ENCODE peak calls at places on chromosomes 1 and 21, in ten cellular contexts. S is kidney, Y is heart left ventricle, H is fibroblast of lung, W is heart right ventricle, V is A673, O is uterus, D is Peyer's patch, J is ovary, K is small intestine. M is an unnamed sample.

GRCh38 chr1:110164951-110165350 is 14.7 kb downstream of the SLC6A17 start:
- DNase-seq in S (no peak), O (no peak), V (no peak), W (peak; percentile 35), Y (no peak), H (no peak), K (no peak), D (no peak), J (no peak), M (no peak)

GRCh38 chr1:110262846-110263631 is 52.9 kb downstream of the KCNC4 start:
- DNase-seq in K (no peak), J (no peak), W (no peak), S (no peak), H (no peak), Y (no peak), V (no peak), O (no peak), D (no peak), M (no peak)

GRCh38 chr1:23475641-23476040 is 8.3 kb downstream of the ASAP3 start:
- DNase-seq in H (no peak), K (no peak), O (no peak), J (no peak), S (no peak), D (no peak), W (no peak), Y (no peak), V (no peak), M (no peak)

GRCh38 chr1:65068202-65069011 is 79.6 kb upstream of the AK4 start:
- DNase-seq in H (peak; percentile 51), Y (no peak), V (no peak), K (peak; percentile 55), J (no peak), S (no peak), W (no peak), D (peak; percentile 40), O (no peak), M (no peak)

GRCh38 chr1:66395202-66396061 is 138.5 kb upstream of the SGIP1 start:
- DNase-seq in K (no peak), Y (no peak), D (no peak), S (no peak), O (no peak), V (no peak), J (no peak), W (no peak), H (no peak), M (no peak)

GRCh38 chr1:8120693-8121260 is 94.7 kb upstream of the ERRFI1 start:
- DNase-seq in S (no peak), W (no peak), V (no peak), O (no peak), H (no peak), K (no peak), J (no peak), Y (no peak), D (no peak), M (no peak)

GRCh38 chr1:7503691-7504437 is 267.2 kb upstream of the VAMP3 start:
- DNase-seq in J (no peak), O (no peak), D (no peak), S (no peak), Y (peak; percentile 47), H (no peak), W (no peak), V (no peak), K (no peak), M (no peak)

GRCh38 chr21:36395353-36396111 is 10.3 kb downstream of the CHAF1B start:
- DNase-seq in O (no peak), H (no peak), W (no peak), Y (no peak), V (no peak), D (peak; percentile 9), J (no peak), S (no peak), K (no peak), M (peak; percentile 9)

GRCh38 chr1:15214507-15214906 is 32.5 kb upstream of the FHAD1 start:
- DNase-seq in V (no peak), Y (peak; percentile 72), S (peak; percentile 90), H (peak; percentile 70), K (no peak), O (peak; percentile 69), J (peak; percentile 91), W (peak; percentile 32), D (no peak), M (peak; percentile 58)

GRCh38 chr1:56824956-56825355 is 5.8 kb upstream of the FYB2 start:
- DNase-seq in K (no peak), O (no peak), J (no peak), Y (no peak), V (no peak), S (no peak), D (no peak), H (no peak), W (no peak), M (no peak)

GRCh38 chr1:153057375-153057774 is at the start of gene SPRR2A:
- DNase-seq in H (no peak), O (no peak), S (no peak), W (no peak), J (no peak), V (no peak), D (no peak), K (no peak), Y (no peak), M (no peak)

GRCh38 chr1:77282866-77283539 is 1.2 kb downstream of the AK5 start:
- DNase-seq in V (no peak), S (no peak), J (no peak), D (no peak), H (no peak), K (no peak), O (no peak), W (no peak), Y (peak; percentile 37), M (no peak)

GRCh38 chr1:21724570-21724969 is 55.4 kb upstream of the RAP1GAP start:
- DNase-seq in O (no peak), W (no peak), J (no peak), Y (no peak), H (no peak), S (no peak), K (no peak), D (no peak), V (no peak), M (no peak)

GRCh38 chr1:46747683-46748288 is 28.9 kb upstream of the EFCAB14 start:
- DNase-seq in W (no peak), K (peak; percentile 68), H (peak; percentile 31), D (no peak), V (peak; percentile 67), J (no peak), Y (no peak), S (no peak), O (no peak), M (no peak)

GRCh38 chr21:38136201-38136600 is 120.6 kb upstream of the KCNJ15 start:
- DNase-seq in J (no peak), S (no peak), K (no peak), H (peak; percentile 2), D (no peak), W (no peak), Y (no peak), O (no peak), V (no peak), M (no peak)

GRCh38 chr21:45184869-45185268 is 102.8 kb downstream of the POFUT2 start:
- DNase-seq in K (no peak), Y (peak; percentile 55), H (no peak), W (no peak), S (no peak), J (no peak), O (no peak), D (no peak), V (no peak), M (no peak)
- H3K36me3 ChIP-seq in K (peaks cover 5% of the 10 kb centered on the region), Y (peaks cover 73% of the 10 kb centered on the region), H (peaks cover 4% of the 10 kb centered on the region), W (no peaks in the 10 kb centered on the region), S (peaks cover 19% of the 10 kb centered on the region), J (no peaks in the 10 kb centered on the region), O (no peaks in the 10 kb centered on the region), D (no peaks in the 10 kb centered on the region), V (peaks cover 21% of the 10 kb centered on the region), M (peaks cover 58% of the 10 kb centered on the region)

GRCh38 chr1:12275370-12275769 is 45.5 kb downstream of the VPS13D start:
- DNase-seq in S (no peak), Y (no peak), W (peak; percentile 36), D (peak; percentile 24), J (peak; percentile 75), K (peak; percentile 10), H (peak; percentile 30), V (peak; percentile 38), O (peak; percentile 35), M (peak; percentile 70)

GRCh38 chr1:12276225-12276624 is 46.4 kb downstream of the VPS13D start:
- DNase-seq in K (peak; percentile 60), H (peak; percentile 67), O (peak; percentile 53), V (peak; percentile 22), S (no peak), W (no peak), J (no peak), D (no peak), Y (no peak), M (no peak)

GRCh38 chr1:12271033-12271432 is 41.2 kb downstream of the VPS13D start:
- DNase-seq in O (no peak), V (no peak), K (no peak), S (no peak), J (no peak), W (no peak), H (no peak), Y (no peak), D (no peak), M (no peak)

GRCh38 chr1:12272770-12273169 is 42.9 kb downstream of the VPS13D start:
- DNase-seq in H (no peak), V (no peak), Y (no peak), O (no peak), K (no peak), J (no peak), S (no peak), W (no peak), D (no peak), M (no peak)
- H3K36me3 ChIP-seq in H (peaks cover 19% of the 10 kb centered on the region), V (peaks cover 46% of the 10 kb centered on the region), Y (peaks cover 93% of the 10 kb centered on the region), O (no peaks in the 10 kb centered on the region), K (peaks cover 33% of the 10 kb centered on the region), J (no peaks in the 10 kb centered on the region), S (peaks cover 32% of the 10 kb centered on the region), W (no peaks in the 10 kb centered on the region), D (no peaks in the 10 kb centered on the region), M (peaks cover 96% of the 10 kb centered on the region)

GRCh38 chr21:33286076-33286475 is 19.9 kb downstream of the IL10RB start:
- DNase-seq in S (no peak), W (no peak), O (no peak), D (no peak), J (no peak), V (no peak), Y (no peak), K (no peak), H (no peak), M (no peak)
- H3K36me3 ChIP-seq in S (peaks cover 26% of the 10 kb centered on the region), W (no peaks in the 10 kb centered on the region), O (no peaks in the 10 kb centered on the region), D (no peaks in the 10 kb centered on the region), J (no peaks in the 10 kb centered on the region), V (no peaks in the 10 kb centered on the region), Y (peaks cover 31% of the 10 kb centered on the region), K (peaks cover 26% of the 10 kb centered on the region), H (peaks cover 6% of the 10 kb centered on the region), M (peaks cover 51% of the 10 kb centered on the region)

DNA sequence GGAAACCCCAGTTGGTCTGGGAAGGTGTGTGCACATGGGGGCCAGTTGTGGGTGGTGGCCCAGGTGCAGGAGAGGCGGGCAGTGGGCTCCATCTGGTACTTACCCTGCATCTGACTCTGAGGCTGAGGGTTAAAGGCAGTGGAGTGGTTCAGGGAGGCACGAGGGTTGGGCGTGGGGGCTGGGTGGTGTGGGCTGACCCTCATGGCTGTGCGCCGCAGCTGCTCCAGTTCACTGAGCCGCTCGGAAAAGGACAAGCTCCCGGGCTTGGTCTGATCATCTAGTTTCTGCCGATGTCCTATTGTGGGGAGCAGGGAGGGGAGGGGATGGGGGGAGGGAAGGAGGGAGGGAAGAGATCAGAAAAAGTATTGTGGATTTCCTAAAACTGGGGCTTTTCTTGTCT is 165.5 kb downstream of the CLIC6 start:
- DNase-seq in K (no peak), D (no peak), J (no peak), Y (no peak), S (no peak), H (no peak), V (no peak), O (no peak), W (no peak), M (no peak)
- H3K36me3 ChIP-seq in K (peaks cover 6% of the 10 kb centered on the region), D (no peaks in the 10 kb centered on the region), J (no peaks in the 10 kb centered on the region), Y (no peaks in the 10 kb centered on the region), S (no peaks in the 10 kb centered on the region), H (peaks cover 17% of the 10 kb centered on the region), V (no peaks in the 10 kb centered on the region), O (no peaks in the 10 kb centered on the region), W (no peaks in the 10 kb centered on the region), M (peaks cover 32% of the 10 kb centered on the region)